ENCODE peak calls at places on chromosomes 11 and 22, in six cellular contexts. R, X, F, V, T and E are unnamed samples.

GRCh38 chr11:14213006-14213405 is 146.0 kb downstream of the RRAS2 start:
- DNase-seq in R (no peak), T (no peak), V (no peak), X (no peak), F (no peak), E (no peak)

GRCh38 chr11:124745835-124746620 is 6.0 kb downstream of the VSIG2 start:
- DNase-seq in X (no peak), V (peak), R (no peak), F (no peak), T (no peak), E (no peak)

GRCh38 chr11:33490842-33491370 is 209.7 kb downstream of the C11orf91 start:
- DNase-seq in V (no peak), F (no peak), X (no peak), R (no peak), T (no peak), E (no peak)

GRCh38 chr11:1030556-1030955 is 6.0 kb downstream of the MUC6 start:
- DNase-seq in F (no peak), R (no peak), V (no peak), X (no peak), T (no peak), E (no peak)

GRCh38 chr22:41021655-41022454 is 70.5 kb upstream of the EP300 start:
- DNase-seq in R (peak), T (peak), F (peak), V (peak), X (peak), E (peak)

GRCh38 chr11:28606930-28607329 is 498.7 kb downstream of the METTL15 start:
- DNase-seq in R (no peak), V (no peak), F (no peak), X (no peak), T (no peak), E (peak)

GRCh38 chr22:17358394-17358793 is 10.9 kb upstream of the CECR2 start:
- DNase-seq in V (no peak), R (no peak), X (no peak), T (no peak), F (no peak), E (no peak)

GRCh38 chr11:24585192-24585591 is 88.3 kb downstream of the LUZP2 start:
- DNase-seq in X (no peak), T (no peak), R (no peak), F (no peak), V (no peak), E (no peak)

GRCh38 chr22:22940961-22941605 is 53.5 kb downstream of the IGLL5 start:
- DNase-seq in V (peak), R (no peak), F (peak), T (no peak), X (peak), E (peak)

GRCh38 chr11:124676386-124676785 is 2.7 kb downstream of the SPA17 start:
- DNase-seq in R (no peak), T (no peak), X (no peak), F (no peak), V (no peak), E (no peak)

GRCh38 chr22:40019100-40019499 is 24.3 kb downstream of the FAM83F start:
- DNase-seq in R (no peak), X (no peak), F (no peak), V (no peak), T (no peak), E (no peak)

GRCh38 chr11:103997082-103997481 is 39.4 kb upstream of the DDI1 start:
- DNase-seq in T (no peak), X (no peak), V (no peak), R (no peak), F (no peak), E (no peak)

GRCh38 chr11:28697920-28698827 is 590.0 kb downstream of the METTL15 start:
- DNase-seq in R (peak), T (peak), V (no peak), F (peak), X (no peak), E (peak)

GRCh38 chr11:43944761-43945311 is 2.4 kb downstream of the C11orf96 start:
- DNase-seq in R (no peak), F (peak), T (peak), X (peak), V (peak), E (peak)

GRCh38 chr11:35711173-35711910 is 48.8 kb downstream of the TRIM44 start:
- DNase-seq in V (no peak), R (no peak), X (no peak), F (no peak), T (no peak), E (no peak)

GRCh38 chr11:119896387-119897045 is 167.5 kb upstream of the NECTIN1 start:
- DNase-seq in T (no peak), V (no peak), X (no peak), F (no peak), R (no peak), E (no peak)

GRCh38 chr11:7965386-7965785 is at the start of gene NLRP10:
- DNase-seq in T (no peak), R (no peak), X (no peak), F (no peak), V (no peak), E (no peak)

GRCh38 chr11:45275823-45276222 is 10.3 kb downstream of the SYT13 start:
- DNase-seq in R (no peak), F (no peak), X (no peak), V (no peak), T (peak), E (no peak)

GRCh38 chr22:30485362-30485988 is 13.7 kb upstream of the SEC14L3 start:
- DNase-seq in V (peak), T (peak), F (peak), X (peak), R (peak), E (peak)

GRCh38 chr11:17385926-17386325 is 2.5 kb downstream of the KCNJ11 start:
- DNase-seq in T (no peak), V (no peak), F (no peak), R (no peak), X (no peak), E (no peak)

GRCh38 chr11:15819679-15820286 is 536.6 kb downstream of the SOX6 start:
- DNase-seq in X (peak), T (peak), R (peak), F (peak), V (no peak), E (no peak)

GRCh38 chr11:38163526-38163925 is 1565.5 kb upstream of the RAG2 start:
- DNase-seq in X (no peak), V (no peak), F (no peak), R (no peak), T (no peak), E (no peak)

GRCh38 chr11:120184946-120185677 is 25.7 kb upstream of the OAF start:
- DNase-seq in X (peak), V (no peak), T (no peak), F (peak), R (no peak), E (peak)

GRCh38 chr11:4495487-4495886 is 13.0 kb downstream of the OR52K1 start:
- DNase-seq in T (no peak), V (no peak), F (no peak), X (no peak), R (no peak), E (no peak)

GRCh38 chr22:41968601-41969000 is 642 bp upstream of the SEPTIN3 start:
- DNase-seq in T (no peak), V (no peak), F (no peak), R (no peak), X (no peak), E (no peak)

GRCh38 chr11:7656704-7657103 is 16.6 kb downstream of the CYB5R2 start:
- DNase-seq in X (no peak), R (no peak), F (no peak), V (no peak), T (no peak), E (no peak)

GRCh38 chr22:44711701-44712100 is 9.7 kb downstream of the PRR5 start:
- DNase-seq in R (no peak), T (no peak), X (no peak), F (no peak), V (no peak), E (no peak)

GRCh38 chr11:69968407-69969347 is 109.4 kb upstream of the ANO1 start:
- DNase-seq in V (no peak), X (peak), T (no peak), R (no peak), F (no peak), E (no peak)

DNA sequence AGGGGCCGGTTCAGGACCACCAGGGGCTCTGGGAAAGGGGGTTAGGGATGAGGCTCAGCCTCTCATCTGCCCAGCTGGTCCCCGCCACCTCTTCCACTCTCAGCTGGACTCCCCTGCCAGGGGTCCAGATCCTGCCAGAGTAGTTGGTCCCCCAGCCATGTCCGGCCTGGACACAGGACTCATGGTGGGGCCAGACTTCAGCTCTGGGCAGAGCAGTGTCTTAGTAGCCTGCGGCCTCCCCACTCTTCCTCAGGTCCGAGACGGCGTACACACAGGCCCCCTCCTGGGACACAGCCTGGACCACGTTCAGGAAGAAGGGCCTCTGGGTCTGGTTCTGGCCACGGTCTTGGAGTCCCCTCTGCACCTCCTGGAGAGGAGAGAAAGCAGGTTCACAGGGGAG is 25.1 kb downstream of the GGT5 start:
- DNase-seq in X (no peak), R (no peak), V (no peak), T (no peak), F (no peak), E (no peak)
- H3K27ac ChIP-seq in X (no peak), R (no peak), V (no peak), T (no peak), F (no peak), E (no peak)

GRCh38 chr11:12086271-12087074 is 23.9 kb upstream of the MICAL2 start:
- DNase-seq in V (no peak), T (no peak), R (peak), F (no peak), X (peak), E (peak)
- H3K4me3 ChIP-seq in V (no peak), T (no peak), R (peak), F (no peak), X (no peak), E (no peak)

GRCh38 chr11:60871378-60872061 is 4.2 kb downstream of the ZP1 start:
- DNase-seq in V (no peak), T (no peak), X (peak), R (no peak), F (no peak), E (no peak)

GRCh38 chr11:60870276-60870675 is 2.9 kb downstream of the ZP1 start:
- DNase-seq in F (no peak), X (no peak), R (no peak), V (no peak), T (no peak), E (no peak)

GRCh38 chr11:60869451-60869825 is 2.1 kb downstream of the ZP1 start:
- DNase-seq in R (no peak), X (no peak), T (no peak), V (no peak), F (no peak), E (no peak)

GRCh38 chr11:60872124-60872951 is 5.0 kb downstream of the ZP1 start:
- DNase-seq in X (no peak), V (no peak), F (peak), T (no peak), R (no peak), E (peak)

GRCh38 chr11:60870733-60871377 is 3.5 kb downstream of the ZP1 start:
- DNase-seq in T (no peak), R (no peak), F (no peak), V (no peak), X (no peak), E (no peak)
- TF ChIP-seq POLR2A in T (no peak), R (no peak), F (no peak), V (no peak), X (no peak), E (no peak)

DNA sequence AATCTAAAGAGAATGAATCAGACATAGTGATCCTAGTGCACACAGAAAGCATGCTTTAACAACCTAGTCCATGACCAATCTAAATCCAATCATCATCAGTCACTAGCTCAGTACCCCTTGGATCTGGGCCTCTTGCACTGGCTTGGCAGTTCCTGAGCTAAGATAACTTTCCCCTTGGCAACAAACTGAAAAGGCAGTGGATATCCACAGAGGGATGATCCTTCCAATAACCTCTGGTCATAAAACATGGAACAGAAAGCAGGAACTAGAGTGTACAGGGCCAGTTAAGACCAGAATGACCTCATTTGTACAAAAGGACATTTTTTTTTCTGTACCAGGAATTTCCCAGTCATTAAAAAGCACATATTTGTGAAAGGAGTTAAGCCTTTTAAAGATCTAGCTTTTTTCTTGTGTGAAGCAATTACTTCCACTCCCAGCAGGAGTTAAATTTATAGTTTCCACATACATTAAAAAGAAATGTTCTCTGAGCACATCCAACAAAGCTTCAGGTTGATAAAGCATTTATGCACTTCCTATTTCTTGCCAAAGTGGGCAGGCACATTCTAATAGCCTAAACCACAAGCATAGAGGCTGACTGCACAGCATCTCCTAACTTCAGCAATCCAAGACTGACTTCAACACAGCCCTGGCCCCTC is 30.0 kb downstream of the GUCY1A2 start:
- DNase-seq in R (no peak), V (no peak), X (no peak), T (no peak), F (no peak), E (peak)
- H3K27ac ChIP-seq in R (no peak), V (no peak), X (no peak), T (no peak), F (no peak), E (peak)

DNA sequence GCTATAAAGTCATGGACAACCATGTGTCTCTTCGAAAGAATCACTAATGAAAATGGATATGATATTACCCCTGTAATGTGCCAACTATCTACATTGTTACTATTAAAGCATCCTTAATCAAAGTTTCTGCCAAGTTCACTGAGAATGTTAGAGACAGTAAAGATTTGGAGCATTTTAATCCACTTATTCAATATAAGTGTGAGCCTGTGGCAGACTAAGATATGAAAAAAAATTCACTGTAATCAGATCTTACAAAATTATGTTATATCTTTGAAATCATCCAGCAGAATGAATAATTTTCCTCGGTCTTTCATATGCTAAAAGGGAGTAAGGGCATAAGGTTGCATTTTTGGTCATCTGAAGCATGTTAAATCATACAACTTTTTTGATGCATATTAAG is 49.9 kb downstream of the MAML2 start:
- DNase-seq in T (no peak), V (no peak), R (no peak), F (no peak), X (no peak), E (no peak)
- H3K4me3 ChIP-seq in T (no peak), V (no peak), R (no peak), F (no peak), X (no peak), E (no peak)

GRCh38 chr11:74050465-74050864 is 41.6 kb upstream of the UCP3 start:
- DNase-seq in F (no peak), V (no peak), X (no peak), R (no peak), T (no peak), E (no peak)
- TF ChIP-seq POLR2A in F (no peak), V (no peak), X (no peak), R (no peak), T (no peak), E (no peak)

GRCh38 chr22:36125434-36125833 is 35.1 kb downstream of the APOL3 start:
- DNase-seq in T (no peak), X (no peak), R (no peak), F (no peak), V (no peak), E (no peak)

GRCh38 chr22:36125994-36126531 is 34.5 kb downstream of the APOL3 start:
- DNase-seq in T (no peak), F (no peak), R (no peak), V (no peak), X (no peak), E (no peak)

DNA sequence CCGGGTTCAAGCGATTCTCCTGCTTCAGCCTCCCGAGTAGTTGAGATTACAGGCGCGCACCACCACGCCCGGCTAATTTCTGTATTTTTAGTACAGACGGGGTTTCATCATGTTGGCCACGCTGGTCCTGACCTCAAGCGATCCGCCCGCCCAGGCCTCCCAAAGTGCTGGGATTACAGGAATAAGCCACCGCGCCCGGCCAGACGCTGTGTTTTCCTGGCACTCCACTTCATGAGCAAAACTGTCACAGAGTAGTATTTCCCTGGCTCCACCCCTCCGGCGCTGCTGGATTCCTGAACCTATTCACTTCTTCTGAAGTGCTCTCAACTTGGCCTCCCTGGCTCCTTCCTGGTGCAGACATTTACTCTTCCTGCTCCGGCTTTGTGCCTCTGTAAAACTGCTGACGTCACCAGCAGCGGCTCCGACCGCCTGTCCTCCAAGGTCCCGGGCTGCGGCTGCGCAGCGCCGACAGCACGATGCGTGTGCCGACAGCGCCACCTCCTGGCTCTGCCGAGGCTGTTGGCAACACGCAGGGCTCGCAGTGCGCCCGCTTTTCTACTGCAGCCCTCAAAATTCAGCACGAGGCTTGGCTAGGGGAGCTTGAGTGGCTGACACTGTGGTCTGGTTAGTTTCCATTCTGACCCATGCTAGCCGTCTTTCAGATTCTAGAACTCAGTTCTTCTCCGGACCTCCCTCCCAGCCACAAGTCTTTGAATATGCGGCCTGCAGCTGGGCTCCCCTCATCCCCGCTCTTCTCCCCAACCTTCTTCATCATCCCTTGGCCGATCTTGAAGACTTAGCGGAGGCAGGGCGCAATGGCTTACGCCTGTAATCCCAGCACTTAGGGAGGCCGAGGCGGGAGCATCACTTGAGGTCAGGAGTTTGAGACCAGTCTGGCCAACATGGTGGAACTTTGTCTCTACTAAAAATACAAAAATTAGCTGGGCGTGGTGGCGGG is 36.6 kb downstream of the APOL3 start:
- DNase-seq in V (peak), R (peak), X (peak), F (peak), T (peak), E (peak)
- H3K27ac ChIP-seq in V (peak), R (peak), X (peak), F (peak), T (peak), E (peak)